ENCODE peak calls at places on chromosomes 11 and 22, in ten cellular contexts. G is mucosa of gallbladder; P is kidney; K is brain microvascular endothelial cell; S is pancreas; B is GM18507; Y is posterior vena cava; J is mesenchymal stem cell; E is lung; F is activated CD4-positive, alpha-beta T cell treated with anti-CD3 and anti-CD28 coated beads for 4 hours. C is an unnamed sample.

GRCh38 chr22:50307891-50308596 is 598 bp upstream of the PLXNB2 start:
- DNase-seq in G (no peak), E (no peak), P (peak), S (no peak), J (no peak), F (no peak), K (no peak), B (no peak), Y (no peak), C (no peak)

GRCh38 chr11:27995082-27995481 is 112.9 kb downstream of the KIF18A start:
- DNase-seq in E (no peak), F (no peak), S (no peak), Y (no peak), P (no peak), K (no peak), B (no peak), G (no peak), J (peak), C (no peak)

GRCh38 chr11:87924125-87924524 is 251.1 kb downstream of the RAB38 start:
- DNase-seq in B (no peak), Y (no peak), J (no peak), S (no peak), K (no peak), E (no peak), G (no peak), F (no peak), P (no peak), C (no peak)

GRCh38 chr11:102632026-102632425 is 6.9 kb upstream of the MMP20 start:
- DNase-seq in G (no peak), Y (no peak), S (no peak), J (no peak), B (no peak), K (no peak), P (no peak), F (no peak), E (no peak), C (no peak)

GRCh38 chr11:116457336-116458007 is 315.3 kb downstream of the BUD13 start:
- DNase-seq in Y (no peak), G (no peak), S (no peak), J (no peak), P (no peak), F (no peak), K (no peak), B (no peak), E (no peak), C (no peak)

GRCh38 chr11:130865091-130865771 is 51.0 kb downstream of the SNX19 start:
- DNase-seq in B (no peak), K (no peak), J (no peak), Y (no peak), E (no peak), P (no peak), F (no peak), S (no peak), G (no peak), C (no peak)

GRCh38 chr11:23948831-23949230 is 548.0 kb upstream of the LUZP2 start:
- DNase-seq in G (no peak), J (peak), Y (no peak), P (no peak), S (no peak), F (no peak), B (no peak), K (no peak), E (no peak), C (no peak)

GRCh38 chr22:19940536-19941364 is 822 bp upstream of the COMT start:
- DNase-seq in E (no peak), K (no peak), J (no peak), G (no peak), B (no peak), P (peak), Y (peak), S (peak), F (no peak), C (no peak)

GRCh38 chr11:121476379-121477032 is 23.7 kb upstream of the SORL1-AS1 start:
- DNase-seq in K (no peak), S (no peak), B (no peak), F (no peak), J (no peak), E (no peak), P (no peak), G (peak), Y (no peak), C (no peak)

GRCh38 chr22:42061041-42061440 is 9.6 kb downstream of the NAGA start:
- DNase-seq in Y (no peak), P (peak), F (no peak), K (no peak), G (no peak), S (peak), E (no peak), J (no peak), B (no peak), C (no peak)

GRCh38 chr11:130817608-130817944 is 98.7 kb downstream of the SNX19 start:
- DNase-seq in F (no peak), S (no peak), J (peak), P (no peak), E (no peak), G (no peak), B (no peak), K (peak), Y (no peak), C (no peak)